ENCODE peak calls at places on chromosomes 5 and 9, in four cellular contexts. One of them, this sample, is unnamed. For H3K27me3, the result is how much of the 10 kb centered on the place peaks cover.

GRCh38 chr5:146076455-146076854 is 28.9 kb downstream of the PLAC8L1 start:
- DNase-seq in K562: no peak
- DNase-seq in GM12878: no peak
- DNase-seq in HepG2: no peak
- DNase-seq in this sample: peak

GRCh38 chr9:137458194-137459146 is 664 bp downstream of the NSMF start:
- DNase-seq in HepG2: no peak
- DNase-seq in K562: peak
- DNase-seq in GM12878: no peak
- DNase-seq in this sample: peak

GRCh38 chr5:140591747-140592372 is 27.2 kb downstream of the SLC35A4 start:
- DNase-seq in K562: no peak
- DNase-seq in HepG2: no peak
- DNase-seq in GM12878: no peak
- DNase-seq in this sample: no peak

GRCh38 chr5:122699226-122699625 is 75.7 kb upstream of the SNX2 start:
- DNase-seq in GM12878: no peak
- DNase-seq in HepG2: no peak
- DNase-seq in K562: no peak
- DNase-seq in this sample: no peak

GRCh38 chr5:97405941-97406340 is 222.9 kb upstream of the RIOK2 start:
- DNase-seq in HepG2: no peak
- DNase-seq in GM12878: no peak
- DNase-seq in K562: no peak
- DNase-seq in this sample: no peak

GRCh38 chr9:100715100-100715379 is 137.2 kb downstream of the CAVIN4 start:
- DNase-seq in K562: no peak
- DNase-seq in HepG2: no peak
- DNase-seq in GM12878: no peak
- DNase-seq in this sample: no peak

GRCh38 chr5:123819818-123820217 is 307.8 kb downstream of the CSNK1G3 start:
- DNase-seq in HepG2: peak
- DNase-seq in GM12878: no peak
- DNase-seq in K562: no peak
- DNase-seq in this sample: no peak

GRCh38 chr9:4105183-4105582 is 194.7 kb downstream of the GLIS3 start:
- DNase-seq in K562: no peak
- DNase-seq in GM12878: no peak
- DNase-seq in HepG2: no peak
- DNase-seq in this sample: no peak

GRCh38 chr5:84080908-84081307 is 303.8 kb downstream of the EDIL3 start:
- DNase-seq in HepG2: no peak
- DNase-seq in K562: no peak
- DNase-seq in GM12878: no peak
- DNase-seq in this sample: peak

GRCh38 chr5:61304611-61305369 is 27.3 kb upstream of the ZSWIM6 start:
- DNase-seq in K562: peak
- DNase-seq in GM12878: no peak
- DNase-seq in HepG2: peak
- DNase-seq in this sample: no peak

GRCh38 chr5:78964889-78965288 is 20.2 kb downstream of the ARSB start:
- DNase-seq in K562: no peak
- DNase-seq in HepG2: peak
- DNase-seq in GM12878: no peak
- DNase-seq in this sample: peak

GRCh38 chr5:180199390-180199789 is 9.6 kb downstream of the RASGEF1C start:
- DNase-seq in GM12878: no peak
- DNase-seq in K562: no peak
- DNase-seq in HepG2: no peak
- DNase-seq in this sample: no peak

GRCh38 chr9:70486127-70486526 is 71.7 kb upstream of the KLF9 start:
- DNase-seq in HepG2: no peak
- DNase-seq in GM12878: no peak
- DNase-seq in K562: no peak
- DNase-seq in this sample: no peak

GRCh38 chr9:3525088-3525835 is 539 bp downstream of the RFX3 start:
- DNase-seq in GM12878: no peak
- DNase-seq in K562: peak
- DNase-seq in HepG2: no peak
- DNase-seq in this sample: peak

GRCh38 chr5:160938532-160938931 is 86.5 kb upstream of the ATP10B start:
- DNase-seq in GM12878: no peak
- DNase-seq in K562: no peak
- DNase-seq in HepG2: peak
- DNase-seq in this sample: no peak

GRCh38 chr9:108056805-108057386 is 567.3 kb upstream of the KLF4 start:
- DNase-seq in HepG2: no peak
- DNase-seq in K562: no peak
- DNase-seq in GM12878: no peak
- DNase-seq in this sample: no peak

GRCh38 chr5:178537467-178538381 is 52.5 kb downstream of the COL23A1 start:
- DNase-seq in HepG2: no peak
- DNase-seq in K562: no peak
- DNase-seq in GM12878: no peak
- DNase-seq in this sample: no peak

GRCh38 chr9:121637441-121638222 is 13.8 kb upstream of the DAB2IP start:
- DNase-seq in GM12878: no peak
- DNase-seq in K562: no peak
- DNase-seq in HepG2: no peak
- DNase-seq in this sample: no peak

GRCh38 chr9:108180511-108180910 is 675.3 kb downstream of the ACTL7B start:
- DNase-seq in HepG2: no peak
- DNase-seq in K562: no peak
- DNase-seq in GM12878: no peak
- DNase-seq in this sample: no peak

GRCh38 chr5:159212667-159213462 is 3.5 kb upstream of the RNF145 start:
- DNase-seq in HepG2: no peak
- DNase-seq in K562: no peak
- DNase-seq in GM12878: no peak
- DNase-seq in this sample: no peak

GRCh38 chr9:135476981-135477380 is 2.6 kb upstream of the PPP1R26 start:
- DNase-seq in HepG2: peak
- DNase-seq in GM12878: no peak
- DNase-seq in K562: no peak
- DNase-seq in this sample: no peak

GRCh38 chr5:170266570-170267379 is 30.8 kb downstream of the LCP2 start:
- DNase-seq in HepG2: no peak
- DNase-seq in GM12878: no peak
- DNase-seq in K562: no peak
- DNase-seq in this sample: no peak

GRCh38 chr5:60700347-60700815 is 415 bp upstream of the DEPDC1B start:
- DNase-seq in K562: no peak
- DNase-seq in HepG2: peak
- DNase-seq in GM12878: no peak
- DNase-seq in this sample: no peak

GRCh38 chr5:147558826-147559225 is 49.0 kb upstream of the DPYSL3 start:
- DNase-seq in GM12878: no peak
- DNase-seq in K562: peak
- DNase-seq in HepG2: no peak
- DNase-seq in this sample: peak

DNA sequence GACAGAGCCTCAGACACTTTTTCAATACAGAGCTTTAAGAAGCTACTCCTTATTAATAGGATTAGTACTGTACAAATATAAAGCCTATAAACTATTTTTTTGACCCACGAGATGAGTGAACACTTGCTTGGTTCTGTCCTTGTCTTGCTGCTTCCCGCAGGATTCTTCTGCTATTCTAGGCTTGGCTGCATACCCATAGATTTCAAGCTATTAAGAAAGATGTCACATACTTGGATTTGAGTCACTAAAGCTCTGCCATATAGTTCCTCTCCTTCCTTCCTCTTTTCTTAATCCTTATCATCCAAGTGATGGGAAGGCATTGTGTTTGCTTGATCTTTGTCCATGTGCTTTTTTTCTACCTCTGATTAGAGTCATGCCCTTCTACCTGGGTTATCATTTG is 361.2 kb upstream of the TRPC7 start:
- DNase-seq in K562: no peak
- DNase-seq in HepG2: no peak
- DNase-seq in GM12878: no peak
- DNase-seq in this sample: no peak
- H3K27me3 ChIP-seq in K562: under half
- H3K27me3 ChIP-seq in HepG2: under half
- H3K27me3 ChIP-seq in GM12878: under half
- H3K27me3 ChIP-seq in this sample: under half

DNA sequence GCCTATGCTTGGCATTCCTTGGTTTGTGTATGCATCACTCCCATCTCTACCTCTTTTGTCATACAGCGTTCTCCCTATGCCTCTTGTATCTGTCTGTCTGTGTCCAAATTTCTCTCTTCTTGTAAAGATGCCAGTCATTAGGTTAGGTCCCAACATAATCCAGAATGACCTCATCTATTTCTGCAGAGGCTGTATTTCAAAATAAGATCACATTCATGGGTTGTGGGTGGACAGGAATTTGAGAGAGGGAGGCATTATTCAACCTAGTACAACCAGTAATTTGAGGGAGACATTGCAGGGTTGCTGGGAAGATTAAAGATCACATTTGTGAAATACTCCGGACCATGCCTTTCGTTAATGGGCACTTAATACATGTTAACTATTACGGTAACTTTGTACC is 155.0 kb downstream of the MAN2A1 start:
- DNase-seq in HepG2: no peak
- DNase-seq in GM12878: no peak
- DNase-seq in K562: no peak
- DNase-seq in this sample: no peak
- TF ChIP-seq JUNB in HepG2: no peak
- TF ChIP-seq JUNB in GM12878: no peak
- TF ChIP-seq JUNB in K562: no peak
- TF ChIP-seq JUNB in this sample: no peak

DNA sequence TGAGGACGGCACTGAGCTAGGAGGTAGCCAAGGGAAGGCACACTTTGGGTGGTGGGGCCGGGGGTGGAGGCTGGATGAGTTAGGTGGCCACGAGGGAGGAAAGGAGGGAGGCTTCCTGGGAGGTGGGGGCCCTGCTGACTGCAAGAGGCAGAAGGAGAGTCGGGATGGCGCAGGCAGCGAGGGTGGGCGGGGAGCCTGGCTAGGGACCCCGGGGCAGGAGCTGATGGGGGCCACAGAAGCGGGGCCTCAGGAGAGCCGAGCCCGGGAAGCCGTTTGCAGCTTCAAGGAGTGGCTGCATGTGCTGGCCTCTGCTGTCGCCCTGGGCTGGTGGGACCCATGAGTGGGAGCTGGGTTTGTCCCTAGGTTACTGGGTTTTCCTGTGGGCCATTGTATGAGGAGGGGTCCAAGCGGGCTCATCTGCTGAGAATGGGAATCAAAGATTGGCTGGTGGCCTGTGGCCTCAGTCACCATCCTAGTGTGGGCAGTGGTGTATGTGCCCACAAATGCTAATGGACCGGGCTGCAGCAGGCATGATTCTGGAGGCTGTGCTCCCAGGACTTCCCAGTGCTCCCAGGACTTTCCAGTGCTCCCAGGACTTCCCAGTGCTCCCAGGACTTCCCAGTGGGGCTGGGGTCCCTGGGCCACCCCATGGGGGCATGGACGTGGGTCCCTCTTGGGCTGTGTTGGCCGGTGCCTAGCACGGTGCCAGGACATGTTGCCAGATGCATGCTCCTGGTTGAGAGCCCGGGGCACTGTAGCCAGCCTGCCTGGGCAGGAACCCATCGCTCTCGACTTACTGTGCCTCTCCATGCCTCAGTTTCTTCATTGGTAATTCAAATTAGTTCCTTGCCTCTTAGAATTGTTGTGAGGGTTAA is 40.2 kb downstream of the UNC5A start:
- DNase-seq in GM12878: no peak
- DNase-seq in K562: no peak
- DNase-seq in HepG2: no peak
- DNase-seq in this sample: no peak
- H3K27me3 ChIP-seq in GM12878: under half
- H3K27me3 ChIP-seq in K562: half or more
- H3K27me3 ChIP-seq in HepG2: half or more
- H3K27me3 ChIP-seq in this sample: under half

GRCh38 chr5:139554264-139554663 is 6.9 kb upstream of the UBE2D2 start:
- DNase-seq in HepG2: no peak
- DNase-seq in GM12878: no peak
- DNase-seq in K562: no peak
- DNase-seq in this sample: no peak
- TF ChIP-seq JUNB in HepG2: no peak
- TF ChIP-seq JUNB in GM12878: no peak
- TF ChIP-seq JUNB in K562: no peak
- TF ChIP-seq JUNB in this sample: no peak

This sample was measured in GM23338.